ENCODE peak calls at places on chromosomes 13 and 19, in seven cellular contexts. One of them, this sample, is unnamed.
A peak's percentile ranks its signal among the peaks of the same experiment; 100 is the strongest.

GRCh38 chr19:14051980-14052379 is 9.9 kb downstream of the PALM3 start:
- DNase-seq in Calu3: no peak
- DNase-seq in activated gamma-delta T cell treated with Interleukin-2 at 50 U/mL for 16 hours: no peak
- DNase-seq in right cardiac atrium: peak; percentile 50
- DNase-seq in stimulated activated CD8-positive, alpha-beta memory T cell treated with anti-CD3 and anti-CD28 coated beads, Interleukin-2, amount 100 ng/mL, for 48 hours: no peak
- DNase-seq in pancreas: no peak
- DNase-seq in C1 segment of cervical spinal cord: no peak
- DNase-seq in this sample: no peak

GRCh38 chr19:32124585-32124984 is 220.8 kb upstream of the ZNF507 start:
- DNase-seq in Calu3: no peak
- DNase-seq in C1 segment of cervical spinal cord: no peak
- DNase-seq in stimulated activated CD8-positive, alpha-beta memory T cell treated with anti-CD3 and anti-CD28 coated beads, Interleukin-2, amount 100 ng/mL, for 48 hours: no peak
- DNase-seq in pancreas: peak; percentile 42
- DNase-seq in activated gamma-delta T cell treated with Interleukin-2 at 50 U/mL for 16 hours: no peak
- DNase-seq in right cardiac atrium: no peak
- DNase-seq in this sample: no peak

GRCh38 chr19:343451-343931 is 1.1 kb downstream of the MIER2 start:
- DNase-seq in activated gamma-delta T cell treated with Interleukin-2 at 50 U/mL for 16 hours: no peak
- DNase-seq in stimulated activated CD8-positive, alpha-beta memory T cell treated with anti-CD3 and anti-CD28 coated beads, Interleukin-2, amount 100 ng/mL, for 48 hours: no peak
- DNase-seq in C1 segment of cervical spinal cord: no peak
- DNase-seq in Calu3: no peak
- DNase-seq in right cardiac atrium: no peak
- DNase-seq in pancreas: no peak
- DNase-seq in this sample: no peak

GRCh38 chr19:2041686-2042484 is 9.2 kb downstream of the MKNK2 start:
- DNase-seq in Calu3: peak; percentile 80
- DNase-seq in C1 segment of cervical spinal cord: peak; percentile 82
- DNase-seq in stimulated activated CD8-positive, alpha-beta memory T cell treated with anti-CD3 and anti-CD28 coated beads, Interleukin-2, amount 100 ng/mL, for 48 hours: peak; percentile 99
- DNase-seq in pancreas: peak; percentile 100
- DNase-seq in right cardiac atrium: peak; percentile 100
- DNase-seq in activated gamma-delta T cell treated with Interleukin-2 at 50 U/mL for 16 hours: peak; percentile 99
- DNase-seq in this sample: peak; percentile 96

GRCh38 chr13:112144616-112145220 is 77.8 kb downstream of the SOX1 start:
- DNase-seq in stimulated activated CD8-positive, alpha-beta memory T cell treated with anti-CD3 and anti-CD28 coated beads, Interleukin-2, amount 100 ng/mL, for 48 hours: no peak
- DNase-seq in C1 segment of cervical spinal cord: no peak
- DNase-seq in activated gamma-delta T cell treated with Interleukin-2 at 50 U/mL for 16 hours: no peak
- DNase-seq in Calu3: no peak
- DNase-seq in pancreas: no peak
- DNase-seq in right cardiac atrium: no peak
- DNase-seq in this sample: no peak

GRCh38 chr19:22919946-22920345 is 83.0 kb downstream of the ZNF728 start:
- DNase-seq in stimulated activated CD8-positive, alpha-beta memory T cell treated with anti-CD3 and anti-CD28 coated beads, Interleukin-2, amount 100 ng/mL, for 48 hours: no peak
- DNase-seq in activated gamma-delta T cell treated with Interleukin-2 at 50 U/mL for 16 hours: no peak
- DNase-seq in Calu3: no peak
- DNase-seq in C1 segment of cervical spinal cord: no peak
- DNase-seq in right cardiac atrium: no peak
- DNase-seq in pancreas: no peak
- DNase-seq in this sample: no peak

GRCh38 chr13:70842062-70842644 is 733.9 kb upstream of the KLHL1 start:
- DNase-seq in stimulated activated CD8-positive, alpha-beta memory T cell treated with anti-CD3 and anti-CD28 coated beads, Interleukin-2, amount 100 ng/mL, for 48 hours: no peak
- DNase-seq in right cardiac atrium: no peak
- DNase-seq in C1 segment of cervical spinal cord: no peak
- DNase-seq in activated gamma-delta T cell treated with Interleukin-2 at 50 U/mL for 16 hours: no peak
- DNase-seq in pancreas: peak; percentile 28
- DNase-seq in Calu3: no peak
- DNase-seq in this sample: no peak

GRCh38 chr19:30739394-30739793 is 367.2 kb downstream of the ZNF536 start:
- DNase-seq in stimulated activated CD8-positive, alpha-beta memory T cell treated with anti-CD3 and anti-CD28 coated beads, Interleukin-2, amount 100 ng/mL, for 48 hours: no peak
- DNase-seq in pancreas: no peak
- DNase-seq in activated gamma-delta T cell treated with Interleukin-2 at 50 U/mL for 16 hours: no peak
- DNase-seq in right cardiac atrium: no peak
- DNase-seq in Calu3: no peak
- DNase-seq in C1 segment of cervical spinal cord: no peak
- DNase-seq in this sample: no peak

GRCh38 chr13:84430015-84430414 is 547.7 kb upstream of the SLITRK1 start:
- DNase-seq in Calu3: no peak
- DNase-seq in activated gamma-delta T cell treated with Interleukin-2 at 50 U/mL for 16 hours: no peak
- DNase-seq in C1 segment of cervical spinal cord: no peak
- DNase-seq in right cardiac atrium: no peak
- DNase-seq in stimulated activated CD8-positive, alpha-beta memory T cell treated with anti-CD3 and anti-CD28 coated beads, Interleukin-2, amount 100 ng/mL, for 48 hours: no peak
- DNase-seq in pancreas: no peak
- DNase-seq in this sample: no peak

GRCh38 chr19:39160523-39160861 is 34.9 kb downstream of the PAK4 start:
- DNase-seq in activated gamma-delta T cell treated with Interleukin-2 at 50 U/mL for 16 hours: no peak
- DNase-seq in stimulated activated CD8-positive, alpha-beta memory T cell treated with anti-CD3 and anti-CD28 coated beads, Interleukin-2, amount 100 ng/mL, for 48 hours: no peak
- DNase-seq in Calu3: no peak
- DNase-seq in C1 segment of cervical spinal cord: no peak
- DNase-seq in pancreas: peak; percentile 75
- DNase-seq in right cardiac atrium: peak; percentile 84
- DNase-seq in this sample: no peak